ENCODE peak calls at places on chromosomes 3 and 15, in four cellular contexts. R is T47D; Q is retinal pigment epithelial cell; P is CD8-positive, alpha-beta memory T cell. D is an unnamed sample.

GRCh38 chr3:133662256-133662773 is 574 bp upstream of the TOPBP1 start:
- DNase-seq in Q (peak), R (no peak), P (no peak), D (no peak)

GRCh38 chr15:35181538-35181937 is 96.4 kb upstream of the NANOGP8 start:
- DNase-seq in Q (peak), P (no peak), R (no peak), D (no peak)

GRCh38 chr15:38367476-38367875 is 86.5 kb upstream of the FAM98B start:
- DNase-seq in Q (no peak), R (no peak), P (no peak), D (no peak)

GRCh38 chr3:158430448-158430847 is 140.5 kb upstream of the MLF1 start:
- DNase-seq in Q (no peak), R (no peak), P (no peak), D (no peak)

GRCh38 chr3:134477938-134478337 is 7.8 kb downstream of the ANAPC13 start:
- DNase-seq in P (no peak), Q (peak), R (peak), D (peak)

GRCh38 chr3:11206316-11206715 is 52.0 kb downstream of the HRH1 start:
- DNase-seq in R (no peak), Q (no peak), P (no peak), D (no peak)

GRCh38 chr15:73212424-73212823 is 156.3 kb downstream of the HCN4 start:
- DNase-seq in P (no peak), R (no peak), Q (no peak), D (no peak)

GRCh38 chr15:88904808-88905327 is 8.3 kb downstream of the MFGE8 start:
- DNase-seq in P (peak), R (peak), Q (no peak), D (no peak)

GRCh38 chr3:50165388-50166308 is 10.5 kb downstream of the SEMA3F start:
- DNase-seq in R (no peak), P (no peak), Q (peak), D (no peak)

GRCh38 chr3:53919741-53920140 is 28.1 kb upstream of the SELENOK start:
- DNase-seq in Q (no peak), P (no peak), R (no peak), D (no peak)

GRCh38 chr3:145936986-145937385 is 224.0 kb downstream of the PLOD2 start:
- DNase-seq in Q (no peak), R (no peak), P (no peak), D (no peak)

GRCh38 chr15:35755237-35755802 is 209.4 kb upstream of the DPH6 start:
- DNase-seq in Q (no peak), R (no peak), P (no peak), D (no peak)

GRCh38 chr3:39718674-39719595 is 90.5 kb upstream of the MYRIP start:
- DNase-seq in Q (no peak), P (no peak), R (no peak), D (no peak)

GRCh38 chr3:12135029-12135634 is 23.6 kb downstream of the TIMP4 start:
- DNase-seq in P (peak), R (peak), Q (no peak), D (no peak)

GRCh38 chr15:50049871-50050270 is 69.2 kb downstream of the ATP8B4 start:
- DNase-seq in P (no peak), Q (no peak), R (no peak), D (no peak)

GRCh38 chr3:168511428-168512014 is 415.8 kb upstream of the GOLIM4 start:
- DNase-seq in P (no peak), R (no peak), Q (no peak), D (no peak)

GRCh38 chr3:192879346-192880031 is 38.2 kb downstream of the MB21D2 start:
- DNase-seq in Q (peak), P (no peak), R (peak), D (peak)

GRCh38 chr3:131007782-131008181 is 18.8 kb downstream of the ASTE1 start:
- DNase-seq in R (no peak), P (no peak), Q (no peak), D (no peak)

GRCh38 chr15:60006203-60006782 is 2.2 kb downstream of the FOXB1 start:
- DNase-seq in R (peak), Q (no peak), P (peak), D (no peak)

GRCh38 chr3:122295286-122295685 is 29.8 kb upstream of the CSTA start:
- DNase-seq in P (no peak), Q (no peak), R (no peak), D (no peak)

GRCh38 chr15:77013786-77014136 is 18.8 kb downstream of the PSTPIP1 start:
- DNase-seq in P (peak), Q (no peak), R (no peak), D (no peak)

GRCh38 chr15:68994149-68994548 is 20.3 kb upstream of the NOX5 start:
- DNase-seq in Q (peak), P (no peak), R (no peak), D (no peak)

GRCh38 chr3:139267300-139268246 is 76.2 kb upstream of the MRPS22 start:
- DNase-seq in P (no peak), R (no peak), Q (no peak), D (no peak)

GRCh38 chr3:101200461-101200860 is 119.9 kb downstream of the IMPG2 start:
- DNase-seq in Q (no peak), R (no peak), P (no peak), D (no peak)

GRCh38 chr15:38252481-38253311 is at the start of gene SPRED1:
- DNase-seq in P (peak), R (no peak), Q (no peak), D (no peak)